ENCODE peak calls at places on chromosomes 4 and X, in nine cellular contexts. M is PC-3, F is IMR-90, K is pancreas, H is upper lobe of left lung, O is heart right ventricle, U is MM.1S, Z is cardiac muscle cell, L is OCI-LY7. D is an unnamed sample.

GRCh38 chr4:90190510-90190909 is 63.3 kb downstream of the CCSER1 start:
- DNase-seq in K (no peak), F (no peak), U (no peak), O (no peak), H (no peak), L (no peak), Z (no peak), M (no peak), D (no peak)

GRCh38 chr4:15652191-15652590 is 3.0 kb downstream of the FBXL5 start:
- DNase-seq in L (no peak), H (no peak), K (no peak), O (no peak), F (peak; percentile 13), Z (no peak), M (no peak), U (no peak), D (no peak)

GRCh38 chrX:6574762-6575161 is 39.8 kb upstream of the VCX3A start:
- DNase-seq in M (no peak), K (no peak), F (no peak), H (no peak), Z (peak; percentile 4), O (no peak), U (no peak), L (peak; percentile 1), D (no peak)

GRCh38 chr4:112938461-112939058 is 110.9 kb upstream of the ANK2 start:
- DNase-seq in M (peak; percentile 60), K (no peak), F (peak; percentile 36), H (no peak), Z (peak; percentile 19), U (peak; percentile 54), L (peak; percentile 33), O (no peak), D (no peak)

GRCh38 chr4:77852892-77853495 is 9.6 kb upstream of the MRPL1 start:
- DNase-seq in H (no peak), O (no peak), F (no peak), U (no peak), K (no peak), M (no peak), Z (no peak), L (peak; percentile 48), D (no peak)

GRCh38 chr4:156575430-156576073 is 396.0 kb downstream of the PDGFC start:
- DNase-seq in O (no peak), Z (no peak), L (no peak), H (no peak), M (peak; percentile 32), U (no peak), K (no peak), F (no peak), D (no peak)

GRCh38 chrX:80812176-80812575 is 2.5 kb upstream of the BRWD3 start:
- DNase-seq in H (no peak), M (peak; percentile 26), Z (peak; percentile 44), U (peak; percentile 53), K (no peak), F (peak; percentile 19), L (peak; percentile 55), O (no peak), D (no peak)

GRCh38 chr4:86927843-86928395 is 6.9 kb upstream of the AFF1 start:
- DNase-seq in H (no peak), U (no peak), K (no peak), Z (no peak), O (no peak), L (no peak), M (peak; percentile 95), F (peak; percentile 99), D (peak; percentile 94)

GRCh38 chr4:14562901-14563300 is 439.4 kb upstream of the CPEB2 start:
- DNase-seq in L (no peak), M (no peak), U (no peak), O (no peak), H (no peak), Z (no peak), K (no peak), F (no peak), D (no peak)

GRCh38 chrX:150456466-150456865 is 93.3 kb downstream of the MAMLD1 start:
- DNase-seq in F (no peak), Z (no peak), O (no peak), K (no peak), H (no peak), U (no peak), L (no peak), M (peak; percentile 2), D (no peak)

GRCh38 chr4:6087669-6088068 is 69.4 kb upstream of the C4orf50 start:
- DNase-seq in H (no peak), M (peak; percentile 50), Z (peak; percentile 61), K (no peak), U (no peak), L (peak; percentile 2), F (peak; percentile 28), O (no peak), D (no peak)

GRCh38 chrX:132651411-132652086 is 162.7 kb upstream of the MBNL3 start:
- DNase-seq in F (peak; percentile 2), M (peak; percentile 24), L (no peak), O (no peak), Z (no peak), U (no peak), K (no peak), H (no peak), D (peak; percentile 42)

GRCh38 chr4:70739496-70740337 is 18.0 kb downstream of the RUFY3 start:
- DNase-seq in H (no peak), K (no peak), M (no peak), Z (no peak), L (no peak), O (no peak), F (peak; percentile 34), U (no peak), D (no peak)

GRCh38 chrX:104253567-104254441 is 929 bp downstream of the ESX1 start:
- DNase-seq in L (no peak), K (no peak), Z (peak; percentile 48), U (no peak), M (no peak), O (no peak), F (no peak), H (peak; percentile 59), D (peak; percentile 74)

GRCh38 chrX:15744181-15744867 is 6.3 kb downstream of the CA5B start:
- DNase-seq in U (no peak), O (peak; percentile 27), K (peak; percentile 63), F (no peak), L (no peak), M (no peak), Z (no peak), H (peak; percentile 14), D (no peak)

GRCh38 chrX:84340981-84341380 is 153.0 kb upstream of the RPS6KA6 start:
- DNase-seq in M (no peak), U (no peak), H (no peak), F (peak; percentile 61), Z (no peak), K (no peak), L (no peak), O (no peak), D (no peak)

GRCh38 chr4:53088132-53088531 is 226.0 kb downstream of the RASL11B start:
- DNase-seq in U (no peak), O (no peak), K (no peak), L (no peak), F (no peak), H (no peak), M (no peak), Z (no peak), D (no peak)

GRCh38 chr4:53098681-53099121 is 236.6 kb downstream of the RASL11B start:
- DNase-seq in U (no peak), O (no peak), F (peak; percentile 92), L (no peak), M (peak; percentile 58), Z (no peak), H (no peak), K (no peak), D (no peak)

GRCh38 chr4:53089940-53090729 is 228.0 kb downstream of the RASL11B start:
- DNase-seq in F (no peak), L (no peak), K (no peak), Z (no peak), O (no peak), M (no peak), H (no peak), U (no peak), D (no peak)

GRCh38 chr4:53094040-53094439 is 231.9 kb downstream of the RASL11B start:
- DNase-seq in M (no peak), F (no peak), Z (no peak), O (no peak), H (no peak), L (no peak), K (no peak), U (no peak), D (no peak)
- TF ChIP-seq CTCF in M (no peak), F (no peak), Z (no peak), O (no peak), H (no peak), L (no peak), K (no peak), U (no peak), D (no peak)

GRCh38 chrX:153882557-153882956 is 3.4 kb downstream of the L1CAM start:
- DNase-seq in H (no peak), L (no peak), O (no peak), K (no peak), M (no peak), Z (no peak), U (no peak), F (no peak), D (no peak)
- H3K4me1 ChIP-seq in H (no peaks in the 10 kb centered on the region), L (no peaks in the 10 kb centered on the region), O (no peaks in the 10 kb centered on the region), K (no peaks in the 10 kb centered on the region), M (peaks cover 9% of the 10 kb centered on the region), Z (no peaks in the 10 kb centered on the region), U (no peaks in the 10 kb centered on the region), F (no peaks in the 10 kb centered on the region), D (peaks cover 4% of the 10 kb centered on the region)

DNA sequence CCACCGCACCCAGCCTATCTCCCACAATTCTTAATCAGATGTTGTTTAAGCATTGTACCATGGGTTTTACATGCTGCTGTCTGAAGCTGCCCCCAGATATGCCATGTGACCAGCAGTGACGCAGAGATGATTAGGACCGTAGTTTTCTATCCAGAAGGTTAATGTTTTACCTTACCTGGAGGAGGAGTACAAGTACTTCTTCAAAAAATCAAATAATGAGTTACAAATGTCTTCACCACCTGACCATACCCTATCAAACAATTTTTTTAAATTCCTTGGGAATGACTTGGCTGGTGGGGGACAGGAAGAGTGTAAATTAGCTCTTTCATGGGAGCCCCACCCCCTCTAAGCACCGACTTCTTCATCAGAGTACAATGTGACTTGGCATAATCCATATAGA is 16.2 kb upstream of the SGMS2 start:
- DNase-seq in L (no peak), O (no peak), K (no peak), F (no peak), H (no peak), Z (no peak), U (no peak), M (no peak), D (no peak)
- TF ChIP-seq CTCF in L (no peak), O (no peak), K (no peak), F (no peak), H (no peak), Z (no peak), U (no peak), M (no peak), D (no peak)

DNA sequence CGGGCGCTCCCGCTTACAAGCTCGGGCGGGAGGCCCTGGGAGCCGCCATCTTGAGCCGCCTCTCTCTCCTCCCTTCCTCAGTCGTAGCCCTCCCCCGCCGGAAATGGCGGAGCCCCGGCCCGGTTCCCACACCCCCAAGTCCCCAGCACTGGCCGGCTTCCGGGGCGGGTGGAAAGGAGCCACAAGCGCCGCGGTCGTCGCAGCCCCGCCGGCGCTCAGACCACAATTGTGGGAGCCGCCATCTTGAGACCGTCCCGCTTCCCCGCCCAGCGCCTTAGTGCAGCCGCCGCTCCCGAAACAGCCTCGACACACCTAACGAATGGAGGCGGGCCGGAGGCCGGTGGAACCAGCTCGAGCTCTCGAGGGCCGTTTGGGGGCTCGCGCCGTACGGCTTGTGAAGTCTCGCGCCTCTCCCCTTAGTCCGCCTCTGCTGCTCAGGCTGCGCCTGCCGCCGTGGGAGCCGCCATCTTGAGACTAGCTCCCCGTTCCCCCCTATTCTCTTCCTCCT is 440 bp downstream of the HCFC1 start:
- DNase-seq in H (peak; percentile 95), U (peak; percentile 85), F (peak; percentile 84), M (peak; percentile 88), K (peak; percentile 96), O (peak; percentile 88), Z (peak; percentile 89), L (peak; percentile 81), D (no peak)
- H3K4me1 ChIP-seq in H (peaks cover 42% of the 10 kb centered on the region), U (peaks cover 21% of the 10 kb centered on the region), F (peaks cover 23% of the 10 kb centered on the region), M (peaks cover 29% of the 10 kb centered on the region), K (no peaks in the 10 kb centered on the region), O (peaks cover 8% of the 10 kb centered on the region), Z (no peaks in the 10 kb centered on the region), L (peaks cover 43% of the 10 kb centered on the region), D (peaks cover 59% of the 10 kb centered on the region)